ENCODE peak calls at places on chromosomes 12 and 14, in five cellular contexts. A, Z, E, R and J are unnamed samples.

GRCh38 chr14:33307691-33308369 is 369.2 kb downstream of the NPAS3 start:
- DNase-seq in R (no peak), Z (peak), E (peak), A (no peak), J (peak)

GRCh38 chr14:54564799-54565235 is 2.1 kb upstream of the SAMD4A start:
- DNase-seq in E (no peak), A (peak), R (peak), Z (no peak), J (no peak)

GRCh38 chr12:111304642-111305071 is 64.2 kb downstream of the PHETA1 start:
- DNase-seq in A (no peak), Z (no peak), R (no peak), E (no peak), J (no peak)

GRCh38 chr12:9049520-9050133 is 60.3 kb downstream of the KLRG1 start:
- DNase-seq in Z (no peak), R (peak), E (no peak), A (peak), J (no peak)

GRCh38 chr12:56461235-56462159 is 6.9 kb upstream of the SPRYD4 start:
- DNase-seq in Z (no peak), E (no peak), R (peak), A (peak), J (no peak)

GRCh38 chr12:28781671-28782652 is 367.1 kb upstream of the FAR2 start:
- DNase-seq in A (no peak), Z (no peak), E (no peak), R (no peak), J (no peak)

GRCh38 chr14:38143651-38144505 is 63.8 kb upstream of the SSTR1 start:
- DNase-seq in Z (no peak), E (no peak), A (peak), R (no peak), J (no peak)

GRCh38 chr14:75831971-75832370 is 149.8 kb downstream of the TGFB3 start:
- DNase-seq in A (peak), E (peak), R (no peak), Z (no peak), J (no peak)

GRCh38 chr12:15336772-15337553 is 14.7 kb downstream of the PTPRO start:
- DNase-seq in R (no peak), A (peak), E (no peak), Z (no peak), J (no peak)

GRCh38 chr14:95519699-95520098 is 3.2 kb upstream of the SYNE3 start:
- DNase-seq in A (peak), E (peak), Z (peak), R (no peak), J (peak)

GRCh38 chr12:122641976-122642375 is 61.2 kb downstream of the HCAR2 start:
- DNase-seq in R (no peak), E (no peak), A (peak), Z (no peak), J (no peak)

GRCh38 chr14:91496790-91497189 is 13.3 kb downstream of the PPP4R3A start:
- DNase-seq in E (no peak), R (peak), Z (no peak), A (no peak), J (no peak)

GRCh38 chr12:19419086-19419485 is 20.2 kb upstream of the AEBP2 start:
- DNase-seq in R (no peak), A (no peak), Z (no peak), E (no peak), J (no peak)

GRCh38 chr12:22635812-22636211 is 10.8 kb downstream of the ETNK1 start:
- DNase-seq in Z (no peak), E (no peak), R (no peak), A (no peak), J (no peak)

GRCh38 chr14:22606380-22606779 is 8.3 kb downstream of the ABHD4 start:
- DNase-seq in Z (no peak), E (no peak), R (peak), A (peak), J (no peak)

GRCh38 chr12:2244013-2244861 is 191.4 kb downstream of the CACNA1C start:
- DNase-seq in R (peak), A (peak), E (no peak), Z (no peak), J (no peak)

GRCh38 chr12:119630223-119630781 is 36.7 kb downstream of the TMEM233 start:
- DNase-seq in R (no peak), E (no peak), A (no peak), Z (no peak), J (no peak)

GRCh38 chr14:76726551-76726961 is 34.7 kb upstream of the VASH1 start:
- DNase-seq in Z (no peak), R (no peak), A (no peak), E (no peak), J (no peak)

GRCh38 chr14:25150934-25151790 is 101.2 kb upstream of the STXBP6 start:
- DNase-seq in R (peak), Z (no peak), E (no peak), A (peak), J (no peak)

GRCh38 chr12:122197612-122197966 is 5.9 kb upstream of the B3GNT4 start:
- DNase-seq in Z (no peak), A (peak), R (no peak), E (no peak), J (no peak)

GRCh38 chr12:38844237-38844636 is 61.2 kb downstream of the CPNE8 start:
- DNase-seq in Z (no peak), A (no peak), E (no peak), R (no peak), J (no peak)

GRCh38 chr12:65937181-65937641 is 112.9 kb downstream of the HMGA2 start:
- DNase-seq in E (no peak), R (peak), A (peak), Z (no peak), J (no peak)

GRCh38 chr14:95150910-95151309 is 6.4 kb downstream of the DICER1 start:
- DNase-seq in E (no peak), Z (no peak), A (no peak), R (no peak), J (no peak)

GRCh38 chr14:103084021-103084919 is at the start of gene LBHD2:
- DNase-seq in A (peak), E (no peak), Z (no peak), R (no peak), J (peak)

GRCh38 chr14:88023658-88024187 is 18.8 kb downstream of the GPR65 start:
- DNase-seq in R (peak), A (no peak), Z (no peak), E (no peak), J (no peak)

GRCh38 chr12:11730299-11731041 is 81.0 kb downstream of the ETV6 start:
- DNase-seq in E (no peak), R (no peak), Z (no peak), A (no peak), J (no peak)

GRCh38 chr14:94307410-94307992 is 14.4 kb upstream of the SERPINA10 start:
- DNase-seq in R (peak), Z (no peak), A (no peak), E (no peak), J (no peak)

GRCh38 chr14:69473271-69473670 is 11.3 kb upstream of the PLEKHD1 start:
- DNase-seq in E (no peak), A (no peak), R (no peak), Z (no peak), J (no peak)

GRCh38 chr12:52243774-52244614 is 11.0 kb downstream of the KRT7 start:
- DNase-seq in R (peak), Z (peak), E (peak), A (peak), J (peak)

GRCh38 chr14:104517867-104518266 is 61.7 kb upstream of the C14orf180 start:
- DNase-seq in R (no peak), A (no peak), E (no peak), Z (no peak), J (no peak)

GRCh38 chr12:29732211-29732992 is 51.3 kb downstream of the TMTC1 start:
- DNase-seq in A (no peak), R (no peak), Z (no peak), E (no peak), J (no peak)

GRCh38 chr12:93896962-93897361 is 219.8 kb downstream of the CRADD start:
- DNase-seq in Z (no peak), R (no peak), E (no peak), A (no peak), J (no peak)

GRCh38 chr12:110330544-110330943 is 49.5 kb downstream of the ATP2A2 start:
- DNase-seq in Z (no peak), A (peak), E (no peak), R (no peak), J (no peak)

GRCh38 chr12:20194171-20194570 is 174.2 kb upstream of the PDE3A start:
- DNase-seq in Z (no peak), R (no peak), E (no peak), A (peak), J (no peak)

GRCh38 chr12:31906581-31907286 is 52.5 kb upstream of the RESF1 start:
- DNase-seq in A (no peak), E (no peak), Z (no peak), R (peak), J (no peak)

GRCh38 chr14:81388236-81388801 is 11.8 kb downstream of the STON2 start:
- DNase-seq in Z (no peak), A (no peak), E (no peak), R (no peak), J (no peak)
- H3K27ac ChIP-seq in Z (no peak), A (no peak), E (no peak), R (no peak), J (no peak)

GRCh38 chr12:72275551-72275950 is 3.4 kb downstream of the TRHDE start:
- DNase-seq in E (no peak), A (no peak), R (no peak), Z (no peak), J (no peak)

GRCh38 chr12:72272731-72273498 is 745 bp downstream of the TRHDE start:
- DNase-seq in R (no peak), Z (no peak), E (peak), A (peak), J (peak)

GRCh38 chr12:72274926-72275325 is 2.8 kb downstream of the TRHDE start:
- DNase-seq in A (peak), R (peak), E (no peak), Z (no peak), J (no peak)

GRCh38 chr12:72273499-72273837 is 1.3 kb downstream of the TRHDE start:
- DNase-seq in R (no peak), Z (no peak), E (peak), A (no peak), J (no peak)

DNA sequence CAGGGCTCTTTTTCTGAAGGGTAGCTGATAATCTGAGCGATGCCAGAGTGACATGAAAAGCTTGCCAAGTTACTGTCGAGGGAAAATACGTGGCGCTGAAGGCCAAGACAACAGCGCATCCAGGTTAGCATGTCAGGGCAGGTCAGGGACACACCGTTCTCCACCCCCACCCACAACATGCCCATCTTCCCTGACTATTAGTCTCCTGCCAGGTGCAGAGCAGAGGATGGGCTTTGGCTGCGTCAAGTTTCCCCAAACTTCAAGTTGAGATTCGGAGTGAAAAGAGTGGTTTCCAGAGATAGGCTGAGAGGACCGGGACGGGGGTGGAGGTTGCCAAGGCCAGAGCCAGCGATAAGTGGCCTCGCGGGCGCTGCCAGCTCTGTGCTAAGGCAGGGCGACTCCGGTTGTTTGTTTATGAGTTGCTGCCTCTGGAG is 1.7 kb downstream of the TRHDE start:
- DNase-seq in Z (no peak), E (peak), A (no peak), R (no peak), J (no peak)
- H3K27ac ChIP-seq in Z (no peak), E (peak), A (peak), R (no peak), J (peak)

GRCh38 chr14:29390046-29390841 is 537.4 kb downstream of the PRKD1 start:
- DNase-seq in A (no peak), R (no peak), E (no peak), Z (no peak), J (no peak)
- H3K27ac ChIP-seq in A (no peak), R (no peak), E (no peak), Z (no peak), J (no peak)

GRCh38 chr12:95116773-95117172 is 43.4 kb upstream of the NR2C1 start:
- DNase-seq in E (no peak), R (no peak), A (no peak), Z (no peak), J (no peak)
- H3K27ac ChIP-seq in E (no peak), R (no peak), A (no peak), Z (no peak), J (no peak)

GRCh38 chr12:100986595-100987547 is 192.3 kb downstream of the ANO4 start:
- DNase-seq in E (peak), Z (no peak), R (no peak), A (peak), J (no peak)

GRCh38 chr12:100984821-100985220 is 190.2 kb downstream of the ANO4 start:
- DNase-seq in A (no peak), R (no peak), E (no peak), Z (no peak), J (no peak)

GRCh38 chr12:100991059-100991562 is 196.5 kb downstream of the ANO4 start:
- DNase-seq in Z (no peak), R (no peak), A (no peak), E (no peak), J (no peak)

GRCh38 chr12:100988278-100988625 is 193.7 kb downstream of the ANO4 start:
- DNase-seq in Z (no peak), A (no peak), E (no peak), R (no peak), J (no peak)

DNA sequence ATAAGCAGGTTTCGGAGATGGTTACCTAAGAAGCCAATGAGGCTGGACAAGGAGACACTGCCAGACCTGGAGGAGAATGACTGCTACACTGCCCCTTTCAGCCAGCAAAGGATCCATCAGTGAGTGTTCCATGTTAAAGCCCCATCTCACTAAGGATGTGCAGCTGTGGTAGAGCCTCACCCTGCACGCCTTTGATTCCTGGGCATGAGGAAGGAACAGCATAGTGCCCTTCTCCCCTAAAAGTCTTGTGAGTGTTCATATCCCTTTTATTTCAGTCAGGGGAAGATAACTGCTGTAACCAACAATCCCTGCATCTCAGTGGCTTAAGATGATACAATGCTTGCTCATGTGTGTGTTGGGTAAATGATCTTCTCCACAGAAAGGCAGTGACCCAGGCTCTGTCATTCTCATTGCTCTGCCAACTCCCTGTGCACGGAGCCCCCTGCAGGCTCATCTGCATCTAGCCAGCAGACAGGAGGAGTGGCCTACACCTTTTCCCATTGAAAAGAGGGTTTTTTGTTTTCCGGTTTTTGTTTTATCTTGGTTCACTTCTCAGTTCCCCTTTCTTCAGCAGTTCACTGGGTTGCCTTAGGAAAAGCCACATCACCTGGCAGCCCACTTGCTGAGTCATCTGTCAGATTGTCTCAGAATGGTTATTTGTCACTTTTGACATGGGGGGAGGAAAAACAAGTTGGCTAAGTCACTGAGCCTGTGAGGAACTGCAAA is 193.1 kb downstream of the ANO4 start:
- DNase-seq in Z (no peak), A (peak), E (peak), R (peak), J (no peak)
- H3K27ac ChIP-seq in Z (no peak), A (peak), E (no peak), R (no peak), J (no peak)

DNA sequence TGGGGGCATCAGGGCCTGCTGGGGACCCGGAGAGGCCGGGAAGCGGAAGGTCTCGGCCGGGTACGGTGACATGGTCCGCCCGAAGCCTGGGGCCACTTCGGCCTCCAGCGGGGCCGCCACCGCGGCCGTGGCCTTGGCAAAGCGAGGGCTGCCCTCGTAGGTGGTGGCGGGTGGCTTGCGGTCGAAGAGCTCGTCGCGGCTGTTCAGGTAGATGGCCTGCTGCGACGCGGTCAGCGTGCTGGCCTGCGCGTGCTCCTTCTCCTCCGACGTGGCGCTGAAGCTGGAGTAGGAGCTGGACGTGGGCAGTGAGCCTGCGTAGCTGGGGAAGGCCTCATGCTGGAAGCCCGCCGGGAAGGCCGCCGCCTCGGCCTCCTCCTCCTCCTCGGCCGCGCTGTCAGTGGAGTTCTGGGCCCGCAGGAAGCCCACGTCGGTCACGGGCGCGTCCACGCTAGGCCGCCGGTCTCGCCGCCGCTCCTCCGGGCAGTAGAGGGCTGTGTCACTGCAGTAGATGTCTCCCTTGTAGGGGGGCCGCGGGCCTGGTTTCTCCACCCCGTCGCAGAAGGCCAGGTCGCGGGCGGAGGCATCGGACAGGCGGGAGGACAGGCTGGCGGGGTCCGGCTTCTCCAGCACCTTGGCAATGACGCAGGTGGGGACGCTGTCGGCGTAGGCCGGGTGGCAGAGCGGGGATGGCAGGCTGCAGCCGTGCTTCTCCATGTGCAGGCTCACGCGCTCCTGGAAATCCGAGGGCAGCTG is 48.5 kb downstream of the BEGAIN start:
- DNase-seq in R (no peak), Z (peak), A (no peak), E (peak), J (peak)
- H3K27ac ChIP-seq in R (no peak), Z (no peak), A (no peak), E (no peak), J (no peak)